ENCODE peak calls at places on chromosomes 16 and 17, in eight cellular contexts. F is A549, A is K562, L is endothelial cell of umbilical vein, O is H1, Q is HCT116, W is HepG2, V is GM12878. U is an unnamed sample.

GRCh38 chr16:69364088-69364487 is 12.5 kb upstream of the TMED6 start:
- DNase-seq in F (no peak), A (no peak), L (no peak), O (no peak), Q (no peak), W (no peak), V (no peak), U (no peak)

GRCh38 chr17:83124871-83125514 is 45.6 kb downstream of the METRNL start:
- DNase-seq in F (no peak), A (no peak), L (no peak), O (no peak), Q (no peak), W (no peak), V (no peak), U (peak; percentile 81)

GRCh38 chr17:30104575-30105339 is 11.9 kb upstream of the NSRP1 start:
- DNase-seq in F (peak; percentile 82), A (peak; percentile 83), L (peak; percentile 85), O (peak; percentile 56), Q (peak; percentile 76), W (peak; percentile 88), V (peak; percentile 46), U (peak; percentile 100)

GRCh38 chr16:64468515-64469090 is 653.3 kb downstream of the CDH11 start:
- DNase-seq in F (no peak), A (no peak), L (no peak), O (no peak), Q (no peak), W (no peak), V (no peak), U (no peak)

GRCh38 chr16:81505011-81505660 is 60.5 kb downstream of the CMIP start:
- DNase-seq in F (peak; percentile 73), A (peak; percentile 95), L (no peak), O (no peak), Q (peak; percentile 44), W (no peak), V (peak; percentile 72), U (peak; percentile 71)

GRCh38 chr16:89890886-89891657 is 17.7 kb downstream of the TCF25 start:
- DNase-seq in F (no peak), A (no peak), L (no peak), O (no peak), Q (no peak), W (no peak), V (no peak), U (no peak)

GRCh38 chr16:22216191-22216831 is 10.2 kb downstream of the EEF2K start:
- DNase-seq in F (no peak), A (peak; percentile 52), L (no peak), O (no peak), Q (no peak), W (no peak), V (no peak), U (peak; percentile 75)

GRCh38 chr17:67477687-67478086 is 100.6 kb downstream of the PITPNC1 start:
- DNase-seq in F (no peak), A (no peak), L (no peak), O (no peak), Q (peak; percentile 43), W (no peak), V (no peak), U (no peak)

GRCh38 chr17:49361129-49361901 is 735 bp downstream of the ZNF652 start:
- DNase-seq in F (peak; percentile 47), A (peak; percentile 71), L (peak; percentile 67), O (no peak), Q (no peak), W (peak; percentile 62), V (peak; percentile 48), U (peak; percentile 97)

GRCh38 chr17:72305472-72305871 is 184.7 kb downstream of the SOX9 start:
- DNase-seq in F (no peak), A (no peak), L (no peak), O (no peak), Q (no peak), W (no peak), V (no peak), U (no peak)

GRCh38 chr16:57863434-57864160 is 61.3 kb upstream of the KIFC3 start:
- DNase-seq in F (peak; percentile 86), A (peak; percentile 46), L (peak; percentile 76), O (peak; percentile 49), Q (peak; percentile 45), W (peak; percentile 68), V (no peak), U (peak; percentile 68)

GRCh38 chr16:3101018-3101840 is 2.1 kb upstream of the ZSCAN10 start:
- DNase-seq in F (peak; percentile 65), A (peak; percentile 76), L (peak; percentile 33), O (no peak), Q (no peak), W (peak; percentile 65), V (no peak), U (peak; percentile 79)

GRCh38 chr16:81376880-81377279 is 62.1 kb downstream of the GAN start:
- DNase-seq in F (no peak), A (no peak), L (peak; percentile 67), O (no peak), Q (peak; percentile 16), W (no peak), V (no peak), U (no peak)

GRCh38 chr17:2174471-2175293 is 119.8 kb downstream of the HIC1 start:
- DNase-seq in F (peak; percentile 62), A (no peak), L (peak; percentile 98), O (no peak), Q (no peak), W (peak; percentile 94), V (no peak), U (no peak)

GRCh38 chr16:72042157-72042660 is 12.1 kb upstream of the HP start:
- DNase-seq in F (no peak), A (no peak), L (peak; percentile 57), O (no peak), Q (no peak), W (peak; percentile 65), V (no peak), U (no peak)

GRCh38 chr17:16013943-16014407 is 14.4 kb downstream of the TTC19 start:
- DNase-seq in F (peak; percentile 78), A (no peak), L (peak; percentile 95), O (no peak), Q (peak; percentile 36), W (peak; percentile 57), V (no peak), U (no peak)

GRCh38 chr17:82418001-82418986 is at the start of the genes HEXD and OGFOD3:
- DNase-seq in F (peak; percentile 86), A (peak; percentile 100), L (peak; percentile 81), O (no peak), Q (peak; percentile 68), W (peak; percentile 71), V (no peak), U (peak; percentile 83)

GRCh38 chr17:17696871-17697633 is 15.8 kb downstream of the RAI1 start:
- DNase-seq in F (no peak), A (no peak), L (no peak), O (no peak), Q (no peak), W (no peak), V (no peak), U (no peak)

GRCh38 chr17:3970668-3971067 is 6.4 kb upstream of the ATP2A3 start:
- DNase-seq in F (no peak), A (no peak), L (no peak), O (no peak), Q (no peak), W (no peak), V (no peak), U (no peak)
- TF ChIP-seq POLR2A in F (no peak), A (no peak), L (no peak), O (no peak), Q (no peak), W (no peak), V (no peak), U (no peak)

GRCh38 chr17:65029605-65030308 is 26.8 kb downstream of the GNA13 start:
- DNase-seq in F (no peak), A (no peak), L (peak; percentile 36), O (no peak), Q (no peak), W (no peak), V (no peak), U (peak; percentile 11)
- TF ChIP-seq MAX in F (no peak), A (no peak), L (no peak), O (no peak), Q (no peak), W (no peak), V (no peak), U (no peak)

GRCh38 chr17:78112508-78113471 is 15.8 kb downstream of the TMC6 start:
- DNase-seq in F (peak; percentile 73), A (peak; percentile 88), L (peak; percentile 51), O (peak; percentile 64), Q (peak; percentile 33), W (peak; percentile 52), V (no peak), U (peak; percentile 87)
- TF ChIP-seq POLR2A in F (no peak), A (peak; percentile 75), L (no peak), O (no peak), Q (no peak), W (peak; percentile 12), V (peak; percentile 77), U (no peak)

GRCh38 chr16:83137894-83138293 is 511.1 kb downstream of the CDH13 start:
- DNase-seq in F (no peak), A (no peak), L (no peak), O (no peak), Q (no peak), W (no peak), V (no peak), U (no peak)
- TF ChIP-seq MAX in F (no peak), A (no peak), L (no peak), O (no peak), Q (no peak), W (no peak), V (no peak), U (no peak)

DNA sequence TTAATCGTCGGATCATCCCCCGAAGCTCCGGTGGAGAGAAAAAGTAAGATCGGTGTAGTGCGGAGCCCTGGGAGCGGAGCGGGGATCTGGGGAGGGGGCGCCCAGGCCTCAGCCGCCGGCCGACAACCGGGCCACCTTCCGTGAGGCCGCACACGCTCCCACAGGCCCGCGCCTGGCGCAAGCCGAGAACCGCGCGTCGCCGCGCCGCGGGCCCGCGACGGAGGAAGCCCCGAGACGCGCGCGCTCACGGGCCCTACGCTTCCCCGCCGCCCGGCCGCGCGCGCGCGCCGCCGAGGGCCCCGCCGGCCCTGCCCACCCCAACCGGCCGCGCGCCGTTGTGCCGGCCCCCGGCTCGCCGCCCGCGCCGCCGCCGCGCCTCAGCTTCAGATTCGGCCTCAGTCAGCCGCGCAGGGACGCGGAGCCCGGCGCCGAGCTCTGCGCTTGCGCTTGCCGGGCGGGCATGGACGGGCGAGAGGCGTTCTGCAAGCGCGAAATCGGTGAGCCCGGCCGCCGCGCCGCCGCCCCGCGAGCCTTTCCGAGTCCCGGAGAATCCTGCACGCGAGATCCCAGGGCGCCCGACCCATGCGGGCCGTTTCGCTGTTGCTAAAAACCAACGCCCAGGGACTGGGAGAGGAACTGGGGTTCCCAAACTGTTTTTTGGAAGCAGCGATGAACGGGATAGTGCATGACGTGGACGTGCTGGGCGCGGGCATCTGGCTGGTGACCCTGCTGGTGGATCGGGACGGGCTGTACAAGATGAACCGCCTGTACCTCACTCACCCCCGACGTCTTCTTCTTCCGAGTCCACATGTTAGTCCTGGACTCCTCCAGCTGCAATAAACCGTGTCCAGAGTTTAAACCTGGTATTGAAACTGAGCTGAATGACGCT is 28.0 kb upstream of the LRRC37A start:
- DNase-seq in F (peak; percentile 94), A (peak; percentile 97), L (peak; percentile 88), O (no peak), Q (peak; percentile 66), W (peak; percentile 74), V (peak; percentile 37), U (peak; percentile 94)
- TF ChIP-seq POLR2A in F (peak; percentile 80), A (peak; percentile 95), L (peak; percentile 84), O (no peak), Q (peak; percentile 90), W (peak; percentile 74), V (peak; percentile 90), U (peak; percentile 92)